ENCODE peak calls at places on chromosomes 1 and 21, in five cellular contexts. L, E, P, T and S are unnamed samples.
A peak's percentile ranks its signal among the peaks of the same experiment; 100 is the strongest.

GRCh38 chr1:6329392-6329791 is 64.2 kb downstream of the ACOT7 start:
- DNase-seq in P (no peak), T (peak; percentile 83), E (no peak), L (no peak), S (no peak)

GRCh38 chr1:51296379-51297357 is 33.7 kb downstream of the TTC39A start:
- DNase-seq in L (peak; percentile 95), T (peak; percentile 87), E (peak; percentile 71), P (peak; percentile 80), S (peak; percentile 88)

GRCh38 chr1:245434285-245434684 is 279.5 kb downstream of the KIF26B start:
- DNase-seq in E (no peak), P (no peak), T (no peak), L (no peak), S (no peak)

GRCh38 chr1:230863449-230863848 is 4.9 kb downstream of the C1orf198 start:
- DNase-seq in T (no peak), P (peak; percentile 27), E (no peak), L (no peak), S (no peak)

GRCh38 chr1:239647045-239647444 is 260.7 kb downstream of the CHRM3 start:
- DNase-seq in T (no peak), P (no peak), L (no peak), E (no peak), S (no peak)

GRCh38 chr1:241603626-241604337 is 36.4 kb downstream of the CHML start:
- DNase-seq in T (no peak), L (no peak), P (no peak), E (no peak), S (no peak)

GRCh38 chr1:61392417-61393242 is 310.3 kb downstream of the NFIA start:
- DNase-seq in T (no peak), P (no peak), E (no peak), L (no peak), S (no peak)

GRCh38 chr1:194256010-194256409 is 1069.6 kb upstream of the B3GALT2 start:
- DNase-seq in L (no peak), T (no peak), P (no peak), E (no peak), S (no peak)

GRCh38 chr1:88736633-88737248 is 52.7 kb downstream of the PKN2 start:
- DNase-seq in L (no peak), P (no peak), E (no peak), T (no peak), S (no peak)

GRCh38 chr1:213570487-213570886 is 417.3 kb upstream of the PROX1 start:
- DNase-seq in P (no peak), E (no peak), T (no peak), L (no peak), S (no peak)

GRCh38 chr1:27341525-27342252 is at the start of gene SYTL1:
- DNase-seq in L (no peak), T (no peak), P (no peak), E (peak; percentile 72), S (no peak)

GRCh38 chr1:87149166-87150065 is 179.3 kb upstream of the LMO4 start:
- DNase-seq in L (no peak), T (no peak), E (no peak), P (no peak), S (no peak)

GRCh38 chr1:21341022-21341421 is 50.8 kb upstream of the ECE1 start:
- DNase-seq in L (no peak), E (no peak), T (no peak), P (no peak), S (no peak)

GRCh38 chr1:21913763-21914162 is 23.3 kb downstream of the HSPG2 start:
- DNase-seq in E (no peak), P (no peak), T (no peak), L (no peak), S (no peak)

GRCh38 chr1:8090241-8090702 is 64.2 kb upstream of the ERRFI1 start:
- DNase-seq in L (no peak), E (no peak), T (no peak), P (no peak), S (no peak)

GRCh38 chr1:15411593-15412487 is 2.2 kb downstream of the EFHD2 start:
- DNase-seq in T (no peak), P (no peak), L (no peak), E (peak; percentile 92), S (no peak)

GRCh38 chr1:243316366-243316989 is 60.6 kb downstream of the SDCCAG8 start:
- DNase-seq in L (no peak), E (no peak), T (no peak), P (no peak), S (no peak)

GRCh38 chr1:207327994-207328393 is 6.5 kb downstream of the CD55 start:
- DNase-seq in P (no peak), T (no peak), E (no peak), L (no peak), S (no peak)

GRCh38 chr1:61447339-61448016 is 277.5 kb downstream of the TM2D1 start:
- DNase-seq in L (no peak), T (no peak), P (no peak), E (no peak), S (no peak)

GRCh38 chr1:245797592-245798366 is 643.0 kb downstream of the KIF26B start:
- DNase-seq in P (no peak), L (peak; percentile 62), T (no peak), E (no peak), S (no peak)

GRCh38 chr1:78387872-78388271 is 102.9 kb upstream of the PTGFR start:
- DNase-seq in P (no peak), L (no peak), E (no peak), T (no peak), S (no peak)

GRCh38 chr21:36434144-36434543 is 45.8 kb downstream of the CLDN14 start:
- DNase-seq in E (no peak), P (no peak), L (no peak), T (no peak), S (no peak)

GRCh38 chr1:201570158-201570885 is 31.4 kb downstream of the NAV1 start:
- DNase-seq in E (no peak), L (no peak), P (no peak), T (peak; percentile 55), S (no peak)

GRCh38 chr1:59992040-59992820 is 65.7 kb upstream of the CYP2J2 start:
- DNase-seq in T (no peak), E (no peak), P (no peak), L (no peak), S (no peak)

GRCh38 chr1:51627672-51628071 is 10.8 kb downstream of the OSBPL9 start:
- DNase-seq in P (no peak), L (no peak), E (no peak), T (no peak), S (no peak)

DNA sequence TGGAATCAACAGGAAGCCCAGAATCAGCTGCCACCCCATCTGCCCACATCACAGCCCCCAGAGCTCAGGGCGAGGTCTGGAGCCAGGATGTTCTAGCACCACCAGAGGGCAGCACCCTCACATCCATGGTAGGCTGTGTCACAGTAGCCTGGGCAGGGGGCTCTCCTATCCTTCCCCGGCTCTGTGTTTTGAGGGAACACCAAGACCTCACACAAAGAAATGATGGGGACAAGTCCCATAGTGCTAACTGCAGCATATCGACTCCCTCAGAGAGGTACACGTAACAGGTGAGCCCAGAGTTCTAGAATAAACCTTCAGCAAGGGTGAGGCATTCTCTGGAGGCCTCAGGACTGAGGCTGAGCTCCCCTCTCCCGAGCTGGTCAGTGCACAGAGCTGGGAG is 2.3 kb upstream of the KCNC4 start:
- DNase-seq in L (peak; percentile 89), E (no peak), P (peak; percentile 68), T (no peak), S (no peak)
- TF ChIP-seq CTCF in L (peak; percentile 96), E (peak; percentile 95), P (peak; percentile 92), T (peak; percentile 77), S (peak; percentile 91)

GRCh38 chr21:30072496-30072895 is 94.1 kb downstream of the CLDN17 start:
- DNase-seq in E (no peak), P (no peak), L (no peak), T (no peak), S (no peak)
- TF ChIP-seq CTCF in E (no peak), P (no peak), L (peak; percentile 58), T (no peak), S (peak; percentile 57)

DNA sequence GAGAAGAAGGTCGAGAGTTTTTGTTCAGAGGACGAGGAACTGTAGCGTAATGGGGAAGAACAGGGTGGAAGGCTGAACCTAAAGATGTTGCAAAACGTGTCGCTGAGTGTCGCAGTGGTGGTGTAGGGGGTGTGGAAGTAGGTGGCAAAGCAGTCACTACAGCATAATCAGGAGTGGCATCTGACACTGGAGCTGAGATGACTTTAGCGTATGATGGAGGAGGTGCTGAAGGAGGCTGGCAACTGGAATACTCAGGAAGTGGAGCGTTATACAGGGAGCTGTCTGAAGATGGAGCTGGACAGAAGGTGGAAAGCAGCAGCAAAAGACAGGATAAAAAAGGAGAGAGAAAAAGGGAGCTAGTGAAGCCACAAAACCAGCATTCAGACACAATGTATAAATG is 89.9 kb upstream of the LBR start:
- DNase-seq in T (no peak), E (no peak), P (no peak), L (no peak), S (no peak)
- TF ChIP-seq CTCF in T (no peak), E (no peak), P (no peak), L (peak; percentile 29), S (no peak)

DNA sequence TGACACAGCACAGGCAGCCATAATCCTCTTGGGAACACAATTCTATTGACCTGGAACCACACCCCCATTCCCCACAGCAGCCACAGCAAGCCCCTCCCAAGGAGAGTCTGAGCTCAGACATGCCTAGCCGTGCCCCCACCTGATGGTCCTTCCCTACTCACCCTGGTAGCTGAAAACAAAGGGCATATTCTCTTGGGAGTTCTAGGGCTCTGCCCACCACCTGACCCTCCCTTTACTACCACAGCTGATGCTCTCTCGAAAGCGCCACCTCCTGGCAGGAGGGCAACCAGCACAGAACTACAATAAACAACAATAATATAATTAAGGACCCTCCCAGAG is 184.8 kb upstream of the COA6 start:
- DNase-seq in E (no peak), P (no peak), T (no peak), L (no peak), S (no peak)
- TF ChIP-seq CTCF in E (no peak), P (no peak), T (no peak), L (no peak), S (peak; percentile 53)

DNA sequence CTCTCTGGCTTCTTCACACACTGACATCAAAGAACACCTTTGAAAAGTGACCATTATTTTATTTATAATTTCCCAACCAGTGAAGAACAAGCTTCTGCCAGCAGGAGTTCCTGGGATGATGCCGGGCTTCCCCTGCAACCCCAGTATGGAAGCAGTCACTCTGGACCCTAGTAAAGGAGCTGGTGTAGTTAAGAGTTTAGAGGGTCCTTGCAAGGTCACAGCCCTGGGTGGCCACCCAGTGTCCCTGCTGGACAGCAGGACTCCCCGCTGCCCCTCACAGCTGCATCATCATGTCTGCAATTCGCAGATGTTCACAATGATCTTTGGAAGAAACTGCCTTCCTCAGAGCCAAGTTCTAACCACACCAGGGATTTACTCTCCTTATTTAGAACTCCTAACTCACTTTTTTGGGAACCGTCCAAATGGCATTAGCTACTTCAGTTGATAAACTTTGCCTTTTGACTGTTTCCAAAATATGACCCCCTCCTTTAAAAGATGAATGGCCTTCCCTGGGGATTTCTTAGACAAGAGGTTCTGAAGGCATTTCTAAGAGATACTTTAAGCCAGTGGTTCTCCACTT is 90.6 kb downstream of the HIVEP3 start:
- DNase-seq in E (no peak), L (no peak), P (no peak), T (no peak), S (no peak)
- TF ChIP-seq CTCF in E (no peak), L (no peak), P (no peak), T (no peak), S (no peak)